ENCODE peak calls at places on chromosomes 4 and X, in four cellular contexts. X is GM12878, B is K562, K is HL-60. V is an unnamed sample.

GRCh38 chrX:108735087-108735679 is 1.2 kb downstream of the IRS4 start:
- DNase-seq in X (no peak), B (no peak), K (no peak), V (no peak)

GRCh38 chr4:7466215-7466614 is 31.5 kb upstream of the PSAPL1 start:
- DNase-seq in X (no peak), B (peak; percentile 14), K (no peak), V (no peak)

GRCh38 chr4:143186202-143186601 is 1.5 kb downstream of the USP38 start:
- DNase-seq in X (no peak), B (no peak), K (no peak), V (no peak)

GRCh38 chrX:133083899-133084298 is 13.0 kb downstream of the USP26 start:
- DNase-seq in X (no peak), B (no peak), K (no peak), V (no peak)

GRCh38 chr4:95675623-95676022 is 126.8 kb upstream of the UNC5C start:
- DNase-seq in X (no peak), B (no peak), K (no peak), V (no peak)

GRCh38 chrX:10900585-10901289 is 210.4 kb upstream of the HCCS start:
- DNase-seq in X (no peak), B (no peak), K (no peak), V (no peak)

GRCh38 chrX:124018031-124018430 is 56.5 kb downstream of the STAG2 start:
- DNase-seq in X (no peak), B (no peak), K (no peak), V (no peak)

GRCh38 chr4:63757919-63758318 is 651.3 kb downstream of the TECRL start:
- DNase-seq in X (no peak), B (no peak), K (no peak), V (no peak)

GRCh38 chr4:68368566-68369473 is 18.9 kb upstream of the YTHDC1 start:
- DNase-seq in X (no peak), B (no peak), K (no peak), V (no peak)
- TF ChIP-seq SPI1 in X (no peak), B (no peak), K (peak; percentile 56), V (no peak)

DNA sequence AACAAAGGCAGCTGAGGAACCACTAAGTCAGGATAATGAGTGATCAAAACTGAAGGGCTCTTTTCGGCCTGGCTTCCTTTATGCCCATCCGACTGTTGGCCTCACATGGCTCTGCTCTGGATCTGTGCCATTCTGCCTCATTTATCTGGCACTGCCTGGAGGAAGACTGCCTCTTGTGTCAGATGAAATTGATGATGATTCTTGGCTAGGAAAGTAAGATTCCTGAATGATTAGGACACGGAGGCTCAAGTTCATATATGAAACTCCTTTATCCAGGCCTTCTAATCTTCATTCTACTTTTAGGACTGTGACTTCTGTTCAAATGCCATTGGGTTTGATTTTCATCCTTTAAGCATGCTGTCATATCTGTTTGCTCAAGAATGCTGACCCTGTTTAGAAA is 475.4 kb upstream of the RPS6KA3 start:
- DNase-seq in X (no peak), B (no peak), K (no peak), V (no peak)
- TF ChIP-seq POLR2AphosphoS5 in X (no peak), B (no peak), K (no peak), V (no peak)

DNA sequence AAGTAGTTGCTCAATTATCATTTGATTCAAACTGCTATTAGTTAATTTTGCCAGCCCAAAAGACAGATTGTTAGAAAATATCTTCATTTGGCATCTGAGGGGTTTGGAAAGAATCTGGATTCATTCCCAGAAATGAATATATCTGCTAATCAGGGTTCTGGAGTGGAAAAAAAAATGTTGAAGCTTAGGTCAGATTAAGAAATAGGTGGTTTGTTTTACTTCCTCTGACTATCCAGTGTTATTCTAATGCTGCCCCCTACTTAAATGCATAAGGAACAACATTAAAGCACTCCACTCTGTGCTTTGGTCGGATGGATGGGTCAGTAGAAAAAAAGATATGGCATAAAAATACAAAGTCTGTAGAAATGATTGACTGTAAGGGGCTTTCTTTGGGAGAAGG is 89.0 kb downstream of the LUZP4 start:
- DNase-seq in X (no peak), B (no peak), K (no peak), V (no peak)
- TF ChIP-seq SPI1 in X (no peak), B (no peak), K (no peak), V (no peak)

GRCh38 chr4:101393256-101393655 is 45.9 kb upstream of the PPP3CA start:
- DNase-seq in X (no peak), B (no peak), K (no peak), V (no peak)
- TF ChIP-seq POLR2AphosphoS5 in X (no peak), B (no peak), K (no peak), V (no peak)

GRCh38 chr4:41069838-41070237 is 144.5 kb downstream of the APBB2 start:
- DNase-seq in X (no peak), B (no peak), K (no peak), V (no peak)
- TF ChIP-seq SPI1 in X (no peak), B (no peak), K (no peak), V (no peak)

GRCh38 chr4:121824171-121824527 is 466 bp upstream of the CCNA2 start:
- DNase-seq in X (no peak), B (no peak), K (no peak), V (no peak)

GRCh38 chr4:121824950-121825349 is 1.3 kb upstream of the CCNA2 start:
- DNase-seq in X (no peak), B (no peak), K (no peak), V (no peak)

GRCh38 chr4:121823505-121824170 is at the start of gene CCNA2:
- DNase-seq in X (peak; percentile 83), B (peak; percentile 93), K (peak; percentile 99), V (peak; percentile 76)

GRCh38 chr4:121822047-121822446 is 1.6 kb downstream of the CCNA2 start:
- DNase-seq in X (no peak), B (no peak), K (no peak), V (no peak)

GRCh38 chr4:121822796-121823504 is 733 bp downstream of the CCNA2 start:
- DNase-seq in X (no peak), B (peak; percentile 55), K (peak; percentile 60), V (peak; percentile 27)
- TF ChIP-seq POLR2AphosphoS5 in X (no peak), B (peak; percentile 39), K (no peak), V (no peak)

GRCh38 chrX:23483396-23483795 is 148.7 kb downstream of the PTCHD1 start:
- DNase-seq in X (no peak), B (no peak), K (no peak), V (no peak)
- TF ChIP-seq SPI1 in X (no peak), B (no peak), K (no peak), V (no peak)

GRCh38 chr4:77263247-77263646 is 106.2 kb downstream of the CCNG2 start:
- DNase-seq in X (no peak), B (no peak), K (no peak), V (no peak)
- TF ChIP-seq POLR2AphosphoS5 in X (no peak), B (no peak), K (no peak), V (no peak)